ENCODE peak calls at places on chromosomes 4 and X, in five cellular contexts. Z is ascending aorta, H is astrocyte of the spinal cord, Q is right cardiac atrium, D is left ventricle myocardium inferior. K is an unnamed sample.

GRCh38 chr4:17812801-17813200 is 2.0 kb downstream of the NCAPG start:
- DNase-seq in H (peak; percentile 38), Z (no peak), D (no peak), Q (no peak), K (no peak)

GRCh38 chrX:118720058-118720707 is 7.2 kb upstream of the IL13RA1 start:
- DNase-seq in D (no peak), Z (no peak), Q (no peak), H (no peak), K (no peak)

GRCh38 chr4:181819951-181820350 is 423.3 kb upstream of the TENM3 start:
- DNase-seq in Q (no peak), H (peak; percentile 22), Z (no peak), D (no peak), K (no peak)

GRCh38 chrX:27555514-27555913 is 34.6 kb upstream of the DCAF8L2 start:
- DNase-seq in D (no peak), Z (no peak), Q (no peak), H (peak; percentile 16), K (no peak)

GRCh38 chr4:3700223-3700622 is 66.0 kb upstream of the ADRA2C start:
- DNase-seq in D (no peak), H (no peak), Q (peak; percentile 23), Z (no peak), K (no peak)

GRCh38 chr4:169366821-169367220 is 96.1 kb upstream of the SH3RF1 start:
- DNase-seq in Z (no peak), Q (no peak), D (no peak), H (no peak), K (no peak)

GRCh38 chr4:186400676-186401075 is 134.7 kb downstream of the F11 start:
- DNase-seq in H (peak; percentile 9), Z (no peak), D (no peak), Q (no peak), K (no peak)

GRCh38 chr4:159051245-159052071 is 51.4 kb upstream of the RAPGEF2 start:
- DNase-seq in Q (no peak), D (no peak), H (no peak), Z (no peak), K (no peak)